ENCODE peak calls at places on chromosomes 2 and 18, in seven cellular contexts. J is activated T-cell treated with anti-CD3 and anti-CD28 coated beads, Interleukin-2, amount 50 U/mL, for 4 hours; U is ascending aorta; Z is uterus; N is KG1; I is stimulated activated naive CD4-positive, alpha-beta T cell; V is spleen. S is an unnamed sample.

GRCh38 chr2:181985632-181986205 is at the start of gene PPP1R1C:
- DNase-seq in I (no peak), V (no peak), J (no peak), U (no peak), N (no peak), Z (no peak), S (no peak)

GRCh38 chr2:142037051-142037450 is 93.8 kb downstream of the LRP1B start:
- DNase-seq in V (no peak), I (no peak), J (no peak), Z (no peak), N (no peak), U (no peak), S (no peak)

GRCh38 chr2:215489288-215489848 is 53.5 kb upstream of the FN1 start:
- DNase-seq in Z (no peak), J (no peak), N (no peak), U (no peak), I (no peak), V (no peak), S (no peak)

GRCh38 chr2:60649721-60650120 is 96.3 kb upstream of the BCL11A start:
- DNase-seq in I (no peak), V (no peak), U (no peak), J (no peak), Z (no peak), N (no peak), S (no peak)

GRCh38 chr2:96917008-96917575 is 47.2 kb upstream of the SEMA4C start:
- DNase-seq in N (no peak), I (no peak), J (no peak), Z (no peak), U (no peak), V (no peak), S (no peak)

GRCh38 chr2:47657886-47658577 is 124.9 kb upstream of the MSH6 start:
- DNase-seq in Z (no peak), N (no peak), V (no peak), U (no peak), J (no peak), I (no peak), S (no peak)

GRCh38 chr18:13895505-13896033 is 19.8 kb downstream of the MC2R start:
- DNase-seq in U (no peak), J (no peak), N (no peak), Z (no peak), V (no peak), I (no peak), S (no peak)

GRCh38 chr2:111689174-111689573 is 194.8 kb downstream of the ANAPC1 start:
- DNase-seq in J (no peak), V (no peak), N (no peak), Z (no peak), I (no peak), U (no peak), S (no peak)

GRCh38 chr2:73993799-73994543 is 9.3 kb downstream of the TET3 start:
- DNase-seq in V (no peak), I (no peak), U (no peak), J (peak; percentile 37), Z (no peak), N (no peak), S (no peak)

GRCh38 chr18:11468120-11468519 is 141.3 kb upstream of the SLC35G4 start:
- DNase-seq in I (no peak), U (no peak), V (no peak), Z (no peak), N (no peak), J (no peak), S (no peak)

GRCh38 chr2:38835015-38835601 is 40.6 kb downstream of the DHX57 start:
- DNase-seq in J (no peak), I (no peak), U (no peak), N (no peak), Z (no peak), V (no peak), S (no peak)

GRCh38 chr2:216344958-216345315 is 27.3 kb downstream of the MARCHF4 start:
- DNase-seq in I (no peak), Z (no peak), V (no peak), N (no peak), J (no peak), U (no peak), S (no peak)

GRCh38 chr18:61949946-61950345 is 57.1 kb upstream of the RNF152 start:
- DNase-seq in N (no peak), J (no peak), I (no peak), U (no peak), V (no peak), Z (peak; percentile 63), S (no peak)